ENCODE peak calls at places on chromosomes 3 and 15, in four cellular contexts. I is heart right ventricle, G is OCI-LY7, P is lower lobe of right lung. F is an unnamed sample.

GRCh38 chr3:99851955-99852354 is 34.3 kb downstream of the CMSS1 start:
- DNase-seq in I (no peak), G (no peak), P (no peak), F (no peak)

GRCh38 chr3:169149349-169149890 is 514.1 kb downstream of the MECOM start:
- DNase-seq in I (peak), G (peak), P (peak), F (peak)

GRCh38 chr3:189842681-189843602 is 211.8 kb downstream of the TP63 start:
- DNase-seq in I (no peak), G (no peak), P (no peak), F (no peak)

GRCh38 chr3:127423856-127424765 is 136.3 kb upstream of the PRR20G start:
- DNase-seq in I (no peak), G (no peak), P (no peak), F (no peak)

GRCh38 chr3:186476044-186476468 is 68.1 kb downstream of the CRYGS start:
- DNase-seq in I (no peak), G (no peak), P (no peak), F (no peak)

GRCh38 chr15:68693071-68693470 is 114.3 kb downstream of the CORO2B start:
- DNase-seq in I (no peak), G (no peak), P (no peak), F (no peak)

GRCh38 chr3:42431099-42431498 is 20.7 kb upstream of the LYZL4 start:
- DNase-seq in I (peak), G (no peak), P (no peak), F (peak)

GRCh38 chr3:183253961-183254815 is 1.1 kb downstream of the B3GNT5 start:
- DNase-seq in I (peak), G (no peak), P (peak), F (peak)

GRCh38 chr3:11769704-11770103 is 77.0 kb downstream of the TAMM41 start:
- DNase-seq in I (no peak), G (no peak), P (no peak), F (no peak)

GRCh38 chr3:136142592-136142991 is 53.5 kb downstream of the MSL2 start:
- DNase-seq in I (no peak), G (no peak), P (no peak), F (no peak)

GRCh38 chr3:146554168-146554760 is 9.9 kb upstream of the PLSCR1 start:
- DNase-seq in I (no peak), G (no peak), P (no peak), F (no peak)

GRCh38 chr3:185750015-185750414 is 74.8 kb downstream of the IGF2BP2 start:
- DNase-seq in I (no peak), G (no peak), P (no peak), F (no peak)

GRCh38 chr3:134312873-134313838 is 61.1 kb downstream of the AMOTL2 start:
- DNase-seq in I (peak), G (no peak), P (peak), F (peak)

GRCh38 chr3:98734737-98735136 is 28.4 kb upstream of the ST3GAL6 start:
- DNase-seq in I (no peak), G (no peak), P (no peak), F (no peak)

GRCh38 chr3:98733778-98734281 is 29.3 kb upstream of the ST3GAL6 start:
- DNase-seq in I (peak), G (no peak), P (peak), F (no peak)

GRCh38 chr3:98735296-98735695 is 27.8 kb upstream of the ST3GAL6 start:
- DNase-seq in I (no peak), G (no peak), P (no peak), F (no peak)

GRCh38 chr3:98733055-98733777 is 29.9 kb upstream of the ST3GAL6 start:
- DNase-seq in I (peak), G (no peak), P (peak), F (peak)

GRCh38 chr3:98734311-98734710 is 28.8 kb upstream of the ST3GAL6 start:
- DNase-seq in I (no peak), G (no peak), P (no peak), F (no peak)
- H3K4me3 ChIP-seq in I (peak), G (no peak), P (peak), F (peak)

GRCh38 chr3:66416556-66417304 is 84.1 kb downstream of the LRIG1 start:
- DNase-seq in I (no peak), G (no peak), P (no peak), F (no peak)
- H3K4me3 ChIP-seq in I (no peak), G (no peak), P (no peak), F (no peak)

GRCh38 chr15:80466543-80466942 is 62.4 kb downstream of the ARNT2 start:
- DNase-seq in I (no peak), G (no peak), P (no peak), F (no peak)
- H3K4me3 ChIP-seq in I (no peak), G (no peak), P (no peak), F (no peak)

GRCh38 chr3:150975992-150976368 is 3.5 kb upstream of the CLRN1 start:
- DNase-seq in I (no peak), G (no peak), P (no peak), F (no peak)

GRCh38 chr3:150970665-150971327 is 1.7 kb downstream of the CLRN1 start:
- DNase-seq in I (no peak), G (no peak), P (no peak), F (no peak)

GRCh38 chr3:150972379-150972985 is at the start of gene CLRN1:
- DNase-seq in I (no peak), G (no peak), P (no peak), F (no peak)

DNA sequence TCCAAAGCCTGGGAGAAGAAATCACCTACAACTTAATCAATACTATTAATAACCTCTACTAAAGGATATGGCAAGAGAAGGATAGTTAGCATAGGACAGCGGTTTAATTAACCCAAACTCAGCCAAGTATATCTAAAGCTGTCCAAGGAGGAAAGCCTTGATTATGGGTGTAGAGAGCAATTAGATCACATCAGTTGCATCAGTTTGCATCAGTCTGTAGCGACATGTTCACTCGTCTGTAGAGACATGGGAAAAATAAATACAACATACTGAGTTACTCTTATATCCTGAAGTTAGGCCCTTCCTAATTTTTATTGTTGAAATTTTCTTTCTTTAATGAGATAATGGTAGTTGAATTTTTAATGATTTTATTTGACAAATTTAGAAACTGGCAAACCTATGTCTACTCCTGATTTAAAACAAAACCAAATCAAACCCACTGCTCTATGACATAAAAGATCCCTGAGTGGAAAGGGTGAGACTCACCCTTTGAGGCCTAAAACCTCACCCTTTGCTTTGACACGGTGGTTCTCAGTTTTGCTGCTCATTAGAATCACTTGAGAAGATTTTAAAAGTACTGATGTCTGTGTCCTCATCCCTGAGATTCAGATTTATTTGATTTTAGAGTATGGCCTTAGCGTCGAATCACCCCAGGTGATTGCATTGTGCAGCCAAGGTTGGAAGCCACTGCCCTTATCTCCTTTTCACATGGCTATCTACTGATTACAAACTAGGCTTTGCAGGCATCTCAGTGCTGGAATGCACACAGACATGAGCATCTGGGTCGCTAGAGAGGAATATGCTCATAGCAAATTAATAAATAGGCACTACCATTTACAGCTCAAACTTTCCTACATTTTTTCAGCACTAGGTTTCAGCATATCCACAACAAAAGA is 2.8 kb upstream of the CLRN1 start:
- DNase-seq in I (no peak), G (no peak), P (no peak), F (no peak)
- H3K4me3 ChIP-seq in I (no peak), G (no peak), P (no peak), F (no peak)

GRCh38 chr15:93189562-93189961 is 100.6 kb upstream of the RGMA start:
- DNase-seq in I (no peak), G (no peak), P (no peak), F (no peak)
- H3K4me3 ChIP-seq in I (no peak), G (no peak), P (no peak), F (no peak)

GRCh38 chr15:76991741-76992645 is 2.9 kb upstream of the PSTPIP1 start:
- DNase-seq in I (no peak), G (no peak), P (peak), F (peak)

GRCh38 chr15:76994496-76994895 is 430 bp upstream of the PSTPIP1 start:
- DNase-seq in I (no peak), G (no peak), P (no peak), F (no peak)

GRCh38 chr15:76994971-76995945 is at the start of gene PSTPIP1:
- DNase-seq in I (no peak), G (peak), P (peak), F (peak)

GRCh38 chr15:76993114-76993715 is 1.7 kb upstream of the PSTPIP1 start:
- DNase-seq in I (no peak), G (no peak), P (no peak), F (no peak)

GRCh38 chr15:76994001-76994400 is 925 bp upstream of the PSTPIP1 start:
- DNase-seq in I (no peak), G (no peak), P (peak), F (peak)
- H3K4me3 ChIP-seq in I (no peak), G (no peak), P (no peak), F (no peak)

DNA sequence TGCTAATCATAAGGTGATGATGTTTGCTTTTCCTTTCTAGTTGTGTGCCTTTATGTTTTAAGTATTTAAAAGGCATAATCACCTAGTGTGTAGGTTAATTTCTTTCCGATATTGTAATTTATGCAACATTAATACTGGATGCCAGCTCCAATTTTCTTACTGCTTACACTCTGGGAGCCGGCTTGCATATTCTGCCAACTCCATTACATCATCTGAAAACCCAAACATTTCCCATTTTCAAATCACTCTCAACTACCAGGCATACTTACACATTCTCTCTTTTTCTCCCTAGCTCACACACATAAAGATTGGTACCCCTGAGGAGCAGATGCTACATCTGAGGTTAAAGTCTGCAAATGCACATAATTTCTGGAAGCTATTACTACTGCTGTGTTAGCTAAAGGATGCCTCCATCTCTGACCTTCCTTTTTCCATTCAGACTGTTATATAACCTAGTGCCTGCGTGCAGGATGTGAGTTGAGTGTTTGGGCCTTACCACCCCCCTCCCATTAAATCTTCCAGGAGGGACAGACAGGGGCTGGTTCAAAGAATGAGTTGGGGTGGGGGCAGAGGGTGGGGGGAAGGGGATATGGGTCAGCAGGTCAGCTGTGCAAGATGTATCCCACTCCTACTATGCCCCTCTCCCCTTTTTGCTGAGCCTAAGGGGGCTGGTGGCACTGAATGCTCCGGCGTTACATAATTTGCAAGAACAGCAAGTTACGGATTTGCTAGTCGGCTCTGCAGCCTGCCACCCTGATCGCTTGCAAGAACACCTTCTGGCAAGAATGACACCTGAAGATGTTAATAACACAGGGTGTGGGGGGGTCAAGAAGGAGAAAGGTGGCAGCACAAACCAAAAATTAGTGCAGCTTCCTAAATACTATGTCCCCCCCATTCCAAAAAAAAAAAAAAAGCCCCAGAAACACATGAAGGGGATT is 2.5 kb downstream of the RORA start:
- DNase-seq in I (no peak), G (no peak), P (no peak), F (no peak)
- H3K4me3 ChIP-seq in I (peak), G (no peak), P (peak), F (peak)

DNA sequence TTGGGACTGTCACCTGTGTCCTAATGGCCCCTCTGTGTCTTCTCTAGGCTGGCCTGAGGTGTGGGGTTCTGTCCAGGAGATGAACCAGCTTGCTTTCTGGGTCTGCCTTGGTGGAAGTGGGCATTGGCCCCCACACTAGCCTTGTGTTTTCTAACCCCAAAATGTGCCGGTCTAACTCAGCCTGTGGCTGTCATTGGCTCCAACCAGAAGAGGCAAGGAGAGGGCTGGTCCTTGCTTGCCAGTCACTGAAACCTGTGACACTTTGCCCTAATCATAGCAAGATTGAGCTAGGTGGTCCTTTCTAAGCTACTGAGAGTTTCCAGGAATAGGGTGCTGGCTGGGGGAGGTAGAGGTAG is 2.2 kb downstream of the C15orf39 start:
- DNase-seq in I (no peak), G (peak), P (no peak), F (no peak)
- H3K4me3 ChIP-seq in I (peak), G (peak), P (peak), F (peak)

GRCh38 chr3:187978433-187979011 is 175.4 kb upstream of the LPP start:
- DNase-seq in I (no peak), G (peak), P (no peak), F (no peak)
- H3K4me3 ChIP-seq in I (no peak), G (peak), P (no peak), F (no peak)

GRCh38 chr15:96330064-96330449 is 443 bp upstream of the NR2F2 start:
- DNase-seq in I (no peak), G (no peak), P (peak), F (no peak)
- H3K4me3 ChIP-seq in I (peak), G (no peak), P (peak), F (peak)

F was measured in right cardiac atrium.